ENCODE peak calls at places on chromosomes 4 and X, in five cellular contexts. S is astrocyte of the spinal cord, E is dorsolateral prefrontal cortex, V is body of pancreas, Z is lung. A is an unnamed sample.

GRCh38 chrX:117751155-117751554 is 365.5 kb downstream of the KLHL13 start:
- DNase-seq in S (no peak), E (no peak), V (no peak), Z (no peak), A (no peak)

GRCh38 chr4:30844861-30845582 is 124.9 kb downstream of the PCDH7 start:
- DNase-seq in S (no peak), E (no peak), V (no peak), Z (no peak), A (no peak)

GRCh38 chr4:170102426-170102825 is 12.7 kb upstream of the AADAT start:
- DNase-seq in S (no peak), E (no peak), V (no peak), Z (peak), A (no peak)

GRCh38 chr4:24912252-24913098 is at the start of gene CCDC149:
- DNase-seq in S (peak), E (no peak), V (peak), Z (peak), A (peak)

GRCh38 chrX:10506781-10507180 is 113.6 kb downstream of the MID1 start:
- DNase-seq in S (no peak), E (no peak), V (no peak), Z (no peak), A (peak)

GRCh38 chr4:40322853-40323252 is 12.3 kb upstream of the CHRNA9 start:
- DNase-seq in S (no peak), E (no peak), V (no peak), Z (no peak), A (peak)

GRCh38 chr4:27123050-27123768 is 262.6 kb downstream of the STIM2 start:
- DNase-seq in S (peak), E (no peak), V (no peak), Z (no peak), A (no peak)

GRCh38 chr4:15352508-15352907 is 75.3 kb upstream of the C1QTNF7 start:
- DNase-seq in S (no peak), E (no peak), V (no peak), Z (no peak), A (no peak)

GRCh38 chr4:26931451-26931850 is 70.8 kb downstream of the STIM2 start:
- DNase-seq in S (no peak), E (no peak), V (no peak), Z (no peak), A (no peak)

GRCh38 chrX:35919536-35920309 is at the start of gene CFAP47:
- DNase-seq in S (peak), E (peak), V (peak), Z (peak), A (no peak)

GRCh38 chr4:1232661-1233621 is 16.0 kb downstream of the CTBP1 start:
- DNase-seq in S (peak), E (peak), V (no peak), Z (no peak), A (no peak)

GRCh38 chr4:119834901-119835300 is 206.3 kb upstream of the PDE5A start:
- DNase-seq in S (peak), E (no peak), V (no peak), Z (no peak), A (peak)

GRCh38 chr4:175996231-175996630 is 69.4 kb upstream of the WDR17 start:
- DNase-seq in S (no peak), E (no peak), V (no peak), Z (no peak), A (no peak)

GRCh38 chrX:82362550-82362949 is 1145.5 kb upstream of the POU3F4 start:
- DNase-seq in S (no peak), E (no peak), V (no peak), Z (no peak), A (no peak)

GRCh38 chr4:145618210-145618911 is 824 bp upstream of the MMAA start:
- DNase-seq in S (no peak), E (no peak), V (peak), Z (no peak), A (no peak)

GRCh38 chrX:71166461-71166860 is 21.8 kb downstream of the NLGN3 start:
- DNase-seq in S (no peak), E (no peak), V (no peak), Z (no peak), A (no peak)
- H3K4me3 ChIP-seq in S (no peak), E (no peak), V (no peak), Z (no peak), A (no peak)

GRCh38 chr4:139823746-139824145 is 158.1 kb downstream of the MGST2 start:
- DNase-seq in S (no peak), E (no peak), V (no peak), Z (no peak), A (no peak)
- TF ChIP-seq CTCF in S (no peak), E (no peak), V (no peak), Z (no peak), A (no peak)

DNA sequence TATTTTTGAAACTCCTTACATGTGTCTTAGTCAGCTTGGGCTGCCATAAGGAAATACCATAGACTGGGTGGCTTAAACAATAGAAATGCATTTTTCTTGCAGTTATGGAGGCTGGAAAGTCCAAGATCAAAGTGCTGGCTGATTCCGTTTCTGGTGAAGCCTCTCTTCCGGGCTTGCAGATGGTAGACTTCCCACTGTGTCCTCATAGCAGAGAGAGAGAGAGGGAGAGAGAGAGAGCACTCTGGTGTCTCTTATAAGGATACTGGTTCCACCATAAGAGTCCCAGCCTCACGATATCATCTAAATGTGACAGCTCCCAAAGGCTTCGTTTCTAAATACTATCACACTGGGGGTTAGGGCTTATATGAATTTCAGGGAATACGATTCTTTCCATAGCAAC is 39.7 kb downstream of the ENPEP start:
- DNase-seq in S (peak), E (no peak), V (peak), Z (no peak), A (peak)
- H3K4me3 ChIP-seq in S (no peak), E (peak), V (no peak), Z (no peak), A (peak)

GRCh38 chr4:55127521-55127920 is 2.1 kb upstream of the KDR start:
- DNase-seq in S (peak), E (no peak), V (no peak), Z (no peak), A (no peak)

GRCh38 chr4:55124337-55125076 is 888 bp downstream of the KDR start:
- DNase-seq in S (peak), E (no peak), V (no peak), Z (no peak), A (peak)

GRCh38 chr4:55125087-55125721 is at the start of gene KDR:
- DNase-seq in S (peak), E (no peak), V (no peak), Z (peak), A (peak)

GRCh38 chr4:55127053-55127452 is 1.7 kb upstream of the KDR start:
- DNase-seq in S (no peak), E (no peak), V (no peak), Z (no peak), A (no peak)

DNA sequence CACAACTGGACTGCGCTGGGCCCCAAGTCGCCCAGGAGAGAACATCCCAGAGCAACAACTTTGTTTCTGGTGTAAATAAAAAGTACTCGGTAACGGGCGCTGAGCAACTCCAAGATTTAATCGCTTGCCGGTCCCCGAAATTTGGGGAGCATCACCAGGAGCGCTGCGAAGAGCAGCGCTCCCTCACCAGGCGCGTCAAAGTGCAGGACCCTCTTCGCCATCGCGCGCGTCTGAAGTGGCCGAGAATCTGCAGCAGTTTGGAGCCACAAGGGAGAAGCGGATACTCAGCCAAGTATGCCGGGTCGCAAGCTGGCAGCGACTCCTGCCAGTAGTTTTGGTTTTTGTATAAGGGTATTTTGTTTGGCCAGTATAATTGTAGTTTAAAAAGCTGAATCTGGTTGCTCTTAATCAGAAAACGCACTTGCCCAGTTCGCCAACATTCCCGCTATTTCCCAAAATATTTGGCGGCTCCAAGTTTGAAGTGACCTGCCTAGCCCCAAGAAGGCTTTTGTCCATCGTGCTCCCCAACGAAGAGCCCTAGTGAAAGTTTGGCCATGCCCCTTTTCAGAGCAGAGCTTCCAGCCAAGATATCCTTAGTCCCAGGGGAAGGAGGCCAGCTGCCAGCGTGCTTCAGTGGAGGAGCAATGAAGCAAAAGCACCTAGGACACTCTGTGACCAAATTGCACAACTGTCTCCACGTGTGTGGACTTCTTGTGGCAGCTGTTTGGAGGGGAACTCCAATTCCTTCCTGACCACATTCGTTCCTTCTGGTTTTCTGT is 557 bp upstream of the KDR start:
- DNase-seq in S (no peak), E (no peak), V (no peak), Z (no peak), A (peak)
- TF ChIP-seq CTCF in S (no peak), E (no peak), V (no peak), Z (no peak), A (no peak)

DNA sequence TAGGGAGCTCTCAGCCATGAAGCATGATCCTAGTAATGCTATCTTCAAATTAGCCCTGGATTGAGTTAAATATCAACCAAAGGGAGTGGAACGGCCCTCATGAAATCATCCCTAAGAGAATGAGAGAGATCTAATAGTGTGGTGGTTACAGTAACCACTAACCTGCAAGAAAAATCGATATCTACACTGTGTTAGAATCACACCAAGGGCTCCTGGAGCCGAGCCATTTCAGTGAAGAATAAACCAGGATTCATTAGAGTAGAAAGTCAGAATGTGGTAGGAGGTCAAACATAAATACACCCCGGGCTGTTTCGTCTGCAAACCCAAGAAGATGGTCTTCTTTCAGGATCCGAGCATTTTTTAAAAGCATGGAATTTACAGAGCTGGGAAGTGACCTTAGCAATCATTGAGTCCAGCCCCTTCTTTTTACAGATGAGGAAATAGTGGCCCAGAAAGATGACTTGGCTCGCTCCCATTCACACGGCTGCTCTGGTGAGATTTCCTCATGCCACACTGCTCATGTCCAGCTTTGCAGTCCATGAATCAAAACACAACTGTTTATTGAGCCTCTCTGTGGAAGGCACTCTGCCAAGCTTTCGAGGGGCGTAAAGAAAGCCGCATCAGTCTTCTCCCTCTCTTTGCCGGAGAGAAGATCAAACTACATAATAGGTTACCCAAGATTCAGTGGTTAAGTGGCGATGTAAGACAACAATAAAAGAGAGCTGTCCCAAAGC is 5.5 kb upstream of the DCTD start:
- DNase-seq in S (peak), E (peak), V (peak), Z (no peak), A (no peak)
- H3K4me3 ChIP-seq in S (no peak), E (no peak), V (no peak), Z (no peak), A (no peak)

DNA sequence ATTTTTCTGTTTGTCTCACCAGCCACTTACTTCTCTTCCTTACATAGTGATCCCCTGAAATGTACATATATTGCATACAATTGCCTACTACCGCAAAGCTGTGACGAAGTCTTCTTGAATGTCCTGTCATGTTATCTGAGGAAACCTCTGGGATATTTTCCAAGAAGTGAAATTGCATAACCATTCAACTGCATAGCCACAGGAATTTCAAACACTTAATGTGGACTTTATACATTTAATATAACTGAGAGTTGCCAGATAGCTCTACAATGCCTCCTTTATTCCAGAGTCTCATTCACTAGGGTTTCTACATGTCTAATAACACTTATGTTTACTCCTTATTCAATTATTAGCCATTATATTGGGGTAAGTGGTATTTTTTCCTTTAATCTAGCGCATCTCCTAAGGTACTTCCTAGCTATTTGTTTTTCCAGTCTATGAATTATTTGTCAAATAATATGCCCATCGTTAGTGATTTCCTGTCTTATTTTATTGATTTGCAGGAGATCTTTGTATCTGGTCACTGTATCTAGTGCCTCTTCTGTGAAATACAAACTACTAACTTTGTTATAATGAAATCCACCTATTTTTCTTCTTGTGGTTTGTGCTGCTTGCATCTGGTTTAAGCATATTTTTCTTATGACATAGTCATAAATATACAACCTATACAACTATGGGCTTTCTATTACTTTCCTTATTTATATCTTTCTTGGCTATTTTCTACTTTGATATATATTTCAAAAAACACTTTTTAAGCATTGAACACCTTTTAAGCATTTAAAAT is 69.2 kb upstream of the GRID2 start:
- DNase-seq in S (peak), E (no peak), V (no peak), Z (no peak), A (peak)
- TF ChIP-seq CTCF in S (no peak), E (no peak), V (no peak), Z (no peak), A (no peak)

DNA sequence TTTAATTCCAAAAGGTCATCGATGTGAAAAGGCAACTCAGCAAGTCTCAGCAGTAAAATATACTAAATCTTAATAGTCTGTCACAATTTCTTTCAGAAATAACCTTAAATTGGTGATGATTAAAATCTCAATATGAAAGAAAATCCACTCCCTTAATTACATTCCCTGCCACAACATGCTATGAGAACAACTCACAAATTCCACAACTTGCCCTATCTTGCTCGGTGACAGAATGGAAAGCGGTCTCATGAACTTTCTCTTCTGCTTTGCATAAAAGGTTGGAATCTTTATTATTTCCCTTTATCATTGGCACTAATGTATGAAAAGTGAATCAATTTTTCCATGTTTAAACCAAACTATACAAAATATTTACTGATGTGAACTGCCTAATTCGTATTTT is 380.8 kb downstream of the TMA16 start:
- DNase-seq in S (no peak), E (no peak), V (no peak), Z (no peak), A (no peak)
- H3K4me3 ChIP-seq in S (no peak), E (no peak), V (no peak), Z (no peak), A (no peak)

DNA sequence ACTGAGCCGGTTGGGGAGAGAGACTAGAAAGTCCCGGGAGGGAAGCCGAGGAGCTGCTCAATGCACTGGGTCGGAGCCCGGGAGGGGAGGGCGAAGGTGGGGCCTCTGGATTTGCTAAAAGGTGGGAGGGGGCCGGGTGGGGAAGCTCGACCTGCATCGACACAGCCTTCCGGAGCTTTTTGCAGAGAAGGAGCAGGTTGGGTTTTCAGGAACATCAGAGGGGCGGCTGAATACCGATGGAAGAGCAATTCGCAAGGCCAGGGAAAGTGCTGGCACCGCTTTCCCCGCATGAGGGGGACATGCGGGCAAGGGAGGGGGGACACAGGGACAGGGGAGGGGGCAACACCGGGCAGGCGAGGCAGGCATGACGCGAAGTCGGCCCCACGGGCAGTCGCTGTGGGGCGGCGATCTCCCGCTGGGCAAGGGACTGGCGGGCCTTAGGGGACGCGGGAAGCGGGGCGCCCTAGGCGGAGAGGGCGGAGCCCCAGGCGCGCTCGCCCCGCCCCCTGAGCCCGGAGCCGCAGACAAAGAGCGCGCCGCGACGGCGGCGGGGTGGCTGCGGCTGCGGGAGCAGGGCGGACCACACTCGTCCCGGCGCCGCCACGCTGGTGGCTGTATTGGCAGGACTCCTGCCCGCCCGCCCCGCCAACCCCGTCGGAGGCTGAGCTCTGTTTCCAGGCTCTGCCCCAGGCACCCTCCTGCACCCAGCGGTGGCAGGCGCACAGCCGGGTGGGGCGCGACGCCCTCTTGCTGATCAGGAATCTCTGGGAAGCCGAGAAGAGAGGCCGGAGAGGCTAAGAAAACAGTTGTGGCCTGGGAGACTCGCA is 11.6 kb downstream of the PDZD4 start:
- DNase-seq in S (no peak), E (no peak), V (no peak), Z (no peak), A (no peak)
- TF ChIP-seq CTCF in S (no peak), E (no peak), V (no peak), Z (no peak), A (no peak)

DNA sequence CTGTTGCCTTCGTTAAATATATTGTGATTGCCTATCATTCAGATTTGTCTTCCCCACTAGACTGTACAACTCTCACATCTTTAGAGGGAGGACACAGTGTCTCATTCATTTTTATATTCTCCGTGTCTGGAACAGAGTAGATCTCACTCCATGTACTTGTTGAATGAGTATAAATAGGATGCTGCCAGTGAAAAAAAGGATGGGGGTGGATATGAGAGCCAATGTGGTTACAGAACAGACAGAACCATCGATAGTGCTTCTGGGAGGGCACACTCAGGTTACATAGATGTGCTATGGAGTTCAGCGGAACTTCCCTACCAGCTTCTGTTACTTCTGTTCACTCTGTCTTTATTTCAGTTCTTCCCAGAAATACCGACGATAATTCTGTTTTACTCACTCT is 66.9 kb downstream of the SH2D1A start:
- DNase-seq in S (no peak), E (no peak), V (no peak), Z (no peak), A (no peak)
- H3K4me3 ChIP-seq in S (no peak), E (no peak), V (no peak), Z (no peak), A (no peak)

A was measured in fibroblast of the aortic adventitia.